ENCODE peak calls at places on chromosomes 12 and 14, in four cellular contexts. J is germinal center, A is NCI-H187 treated with DMSO at 0.1 percent for 48 hours, H is NCI-H510A treated with DMSO at 0.1 percent for 48 hours. T is an unnamed sample.

GRCh38 chr14:74984241-74985027 is 18.3 kb upstream of the EIF2B2 start:
- DNase-seq in J (no peak), A (no peak), H (no peak), T (no peak)

GRCh38 chr12:55742719-55743130 is at the start of gene GDF11:
- DNase-seq in J (peak; percentile 44), A (peak; percentile 72), H (peak; percentile 81), T (peak; percentile 84)

GRCh38 chr12:78970041-78970440 is 105.5 kb downstream of the SYT1 start:
- DNase-seq in J (no peak), A (no peak), H (no peak), T (no peak)

GRCh38 chr14:70821916-70822705 is 12.8 kb upstream of the MAP3K9 start:
- DNase-seq in J (peak; percentile 60), A (no peak), H (peak; percentile 19), T (peak; percentile 45)

GRCh38 chr12:14695685-14696084 is 714 bp downstream of the GUCY2C start:
- DNase-seq in J (no peak), A (no peak), H (no peak), T (no peak)

GRCh38 chr12:123942277-123942653 is 30.4 kb downstream of the CCDC92 start:
- DNase-seq in J (no peak), A (no peak), H (no peak), T (no peak)

GRCh38 chr14:76698631-76699030 is 62.6 kb upstream of the VASH1 start:
- DNase-seq in J (no peak), A (no peak), H (no peak), T (no peak)

GRCh38 chr14:91573894-91574837 is 64.1 kb upstream of the PPP4R3A start:
- DNase-seq in J (peak; percentile 38), A (no peak), H (peak; percentile 90), T (peak; percentile 71)

GRCh38 chr14:98290596-98290995 is 981.4 kb downstream of the BCL11B start:
- DNase-seq in J (no peak), A (no peak), H (no peak), T (no peak)

GRCh38 chr12:3437986-3438385 is 53.0 kb upstream of the PRMT8 start:
- DNase-seq in J (no peak), A (no peak), H (no peak), T (no peak)

GRCh38 chr12:10018390-10018789 is 8.0 kb downstream of the CLEC12B start:
- DNase-seq in J (no peak), A (no peak), H (no peak), T (no peak)

GRCh38 chr14:32940066-32940651 is 1.5 kb downstream of the NPAS3 start:
- DNase-seq in J (no peak), A (no peak), H (peak; percentile 46), T (no peak)

GRCh38 chr12:70078161-70078560 is 165.1 kb upstream of the CNOT2 start:
- DNase-seq in J (no peak), A (no peak), H (no peak), T (no peak)

GRCh38 chr12:100234166-100234565 is 32.7 kb downstream of the DEPDC4 start:
- DNase-seq in J (no peak), A (no peak), H (no peak), T (peak; percentile 54)

GRCh38 chr12:19895609-19896008 is 456.3 kb downstream of the AEBP2 start:
- DNase-seq in J (no peak), A (no peak), H (no peak), T (no peak)

GRCh38 chr14:87217023-87217422 is 776.0 kb downstream of the GALC start:
- DNase-seq in J (no peak), A (no peak), H (no peak), T (no peak)

GRCh38 chr14:95134304-95134933 is 22.9 kb downstream of the DICER1 start:
- DNase-seq in J (no peak), A (no peak), H (no peak), T (no peak)

T was measured in Caco-2.